ENCODE peak calls at places on chromosomes 11 and 22, in seven cellular contexts. J, D, P, O, G, V and E are unnamed samples.

GRCh38 chr11:119643212-119643877 is 85.7 kb downstream of the NECTIN1 start:
- DNase-seq in G (no peak), J (no peak), V (no peak), D (no peak), P (no peak), O (no peak), E (no peak)

GRCh38 chr11:45188127-45188526 is 41.7 kb downstream of the PRDM11 start:
- DNase-seq in D (no peak), J (no peak), V (no peak), P (no peak), O (no peak), G (no peak), E (no peak)

GRCh38 chr11:96197801-96198465 is 145.1 kb downstream of the MAML2 start:
- DNase-seq in P (no peak), V (no peak), J (no peak), G (no peak), O (no peak), D (no peak), E (no peak)

GRCh38 chr22:45831394-45831793 is 145.6 kb downstream of the WNT7B start:
- DNase-seq in V (no peak), J (no peak), G (peak; percentile 28), D (no peak), P (peak; percentile 38), O (no peak), E (no peak)

GRCh38 chr11:75288846-75289760 is 48.5 kb downstream of the TPBGL start:
- DNase-seq in O (no peak), P (no peak), V (no peak), D (no peak), J (no peak), G (no peak), E (no peak)

GRCh38 chr11:65776196-65776595 is 4.6 kb downstream of the AP5B1 start:
- DNase-seq in D (no peak), P (peak; percentile 8), V (peak; percentile 64), G (no peak), J (peak; percentile 60), O (no peak), E (no peak)

GRCh38 chr11:45982656-45983470 is 60.4 kb downstream of the LARGE2 start:
- DNase-seq in O (no peak), D (no peak), G (peak; percentile 11), V (peak; percentile 67), P (peak; percentile 88), J (no peak), E (no peak)

GRCh38 chr11:88122956-88123355 is 52.3 kb downstream of the RAB38 start:
- DNase-seq in G (no peak), D (no peak), O (no peak), J (no peak), V (no peak), P (no peak), E (no peak)

GRCh38 chr11:45857834-45858492 is 10.7 kb downstream of the CRY2 start:
- DNase-seq in J (peak; percentile 82), D (no peak), V (peak; percentile 86), O (no peak), P (peak; percentile 84), G (no peak), E (no peak)

GRCh38 chr11:850777-851762 is 8.4 kb downstream of the TSPAN4 start:
- DNase-seq in P (no peak), J (no peak), O (no peak), V (no peak), G (no peak), D (no peak), E (no peak)

GRCh38 chr11:19573666-19574065 is 139.0 kb upstream of the NAV2 start:
- DNase-seq in P (no peak), G (no peak), V (no peak), O (no peak), J (no peak), D (no peak), E (no peak)

GRCh38 chr11:57417056-57417455 is 9.9 kb downstream of the SLC43A3 start:
- DNase-seq in G (no peak), V (no peak), J (no peak), P (peak; percentile 48), O (no peak), D (no peak), E (no peak)

GRCh38 chr11:28195449-28195848 is 87.3 kb downstream of the METTL15 start:
- DNase-seq in V (no peak), O (no peak), G (no peak), P (peak; percentile 10), D (no peak), J (no peak), E (no peak)

GRCh38 chr11:76140912-76141574 is 65.3 kb downstream of the WNT11 start:
- DNase-seq in G (no peak), D (no peak), V (no peak), J (no peak), P (no peak), O (no peak), E (no peak)

GRCh38 chr11:45859661-45860140 is 12.4 kb downstream of the CRY2 start:
- DNase-seq in D (no peak), P (peak; percentile 99), V (peak; percentile 98), G (no peak), J (peak; percentile 96), O (no peak), E (no peak)

GRCh38 chr11:27722117-27722844 is 22.0 kb upstream of the BDNF start:
- DNase-seq in D (no peak), P (peak; percentile 68), O (no peak), J (no peak), G (no peak), V (no peak), E (no peak)

GRCh38 chr11:9577551-9577950 is 4.1 kb downstream of the WEE1 start:
- DNase-seq in G (no peak), V (no peak), O (peak; percentile 43), D (no peak), J (no peak), P (peak; percentile 58), E (no peak)

GRCh38 chr11:111419641-111420327 is 40.7 kb upstream of the POU2AF1 start:
- DNase-seq in V (no peak), G (no peak), D (no peak), J (peak; percentile 90), P (no peak), O (no peak), E (no peak)

GRCh38 chr11:28383471-28383870 is 275.3 kb downstream of the METTL15 start:
- DNase-seq in O (no peak), G (no peak), V (no peak), P (peak; percentile 62), J (no peak), D (no peak), E (no peak)

GRCh38 chr22:17846326-17846992 is 72.2 kb upstream of the BID start:
- DNase-seq in V (peak; percentile 59), J (no peak), G (no peak), O (no peak), P (no peak), D (no peak), E (no peak)

GRCh38 chr22:17844150-17844549 is 69.9 kb upstream of the BID start:
- DNase-seq in D (no peak), V (no peak), O (no peak), J (no peak), P (no peak), G (no peak), E (no peak)

GRCh38 chr22:17845340-17845739 is 71.1 kb upstream of the BID start:
- DNase-seq in G (no peak), D (no peak), P (no peak), J (no peak), V (no peak), O (no peak), E (no peak)

GRCh38 chr22:17847360-17848078 is 73.2 kb upstream of the BID start:
- DNase-seq in J (no peak), O (no peak), P (no peak), V (peak; percentile 65), G (no peak), D (no peak), E (no peak)

GRCh38 chr22:17845790-17846189 is 71.5 kb upstream of the BID start:
- DNase-seq in J (no peak), P (no peak), G (no peak), D (no peak), V (peak; percentile 67), O (no peak), E (no peak)
- H3K4me3 ChIP-seq in J (no peak overlapping the region), P (no peak overlapping the region), G (no peak overlapping the region), D (no peak overlapping the region), V (no peak overlapping the region), O (no peak overlapping the region), E (no peak overlapping the region)

DNA sequence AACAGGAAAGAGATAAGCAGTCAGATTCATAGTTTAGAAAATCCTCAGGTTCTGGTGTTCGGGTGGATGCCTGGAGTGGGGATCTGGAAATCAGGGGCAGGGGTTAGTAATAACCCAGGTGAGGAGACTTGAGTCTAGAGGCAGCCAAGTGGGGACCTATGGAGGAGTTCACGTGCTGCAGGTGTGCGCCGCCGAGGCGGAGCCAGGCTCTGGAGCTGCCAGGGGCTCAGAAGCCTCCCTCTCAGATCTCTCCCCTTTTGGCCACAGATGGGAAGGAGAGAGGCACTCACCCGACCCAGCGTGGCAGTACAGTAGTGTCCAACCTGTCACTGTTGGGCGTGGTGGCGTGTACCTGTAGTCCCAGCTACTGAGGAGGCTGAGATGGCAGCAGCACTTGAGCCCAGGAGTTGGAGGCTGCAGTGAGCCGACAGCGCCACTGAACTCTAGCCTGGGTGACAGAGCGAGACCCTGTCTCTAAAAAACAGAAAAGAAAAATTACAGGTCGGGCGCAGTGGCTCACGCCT is 27.5 kb downstream of the TXN2 start:
- DNase-seq in D (no peak), P (no peak), J (no peak), G (no peak), V (no peak), O (no peak), E (no peak)
- H3K4me3 ChIP-seq in D (peak overlapping the region; percentile 20), P (no peak overlapping the region), J (no peak overlapping the region), G (no peak overlapping the region), V (no peak overlapping the region), O (no peak overlapping the region), E (no peak overlapping the region)

GRCh38 chr11:114111369-114112042 is 52.0 kb downstream of the ZBTB16 start:
- DNase-seq in D (no peak), V (peak; percentile 52), P (no peak), O (no peak), G (no peak), J (no peak), E (no peak)

GRCh38 chr11:114110123-114110522 is 50.6 kb downstream of the ZBTB16 start:
- DNase-seq in G (no peak), P (no peak), V (peak; percentile 40), J (no peak), O (no peak), D (no peak), E (no peak)

GRCh38 chr11:114108501-114109205 is 49.1 kb downstream of the ZBTB16 start:
- DNase-seq in O (no peak), G (no peak), D (no peak), J (no peak), P (no peak), V (peak; percentile 50), E (no peak)

GRCh38 chr11:114110948-114111347 is 51.4 kb downstream of the ZBTB16 start:
- DNase-seq in D (no peak), J (peak; percentile 69), O (no peak), P (no peak), V (peak; percentile 65), G (no peak), E (no peak)

GRCh38 chr11:114109206-114110090 is 49.9 kb downstream of the ZBTB16 start:
- DNase-seq in D (no peak), V (peak; percentile 46), P (no peak), J (no peak), O (no peak), G (no peak), E (no peak)
- H3K4me3 ChIP-seq in D (no peak overlapping the region), V (no peak overlapping the region), P (no peak overlapping the region), J (no peak overlapping the region), O (no peak overlapping the region), G (no peak overlapping the region), E (no peak overlapping the region)

GRCh38 chr22:33302049-33302545 is 243.9 kb upstream of the SYN3 start:
- DNase-seq in D (peak; percentile 3), V (peak; percentile 94), J (peak; percentile 78), O (no peak), P (peak; percentile 60), G (peak; percentile 70), E (peak; percentile 32)
- H3K4me3 ChIP-seq in D (no peak overlapping the region), V (peak overlapping the region; percentile 25), J (no peak overlapping the region), O (no peak overlapping the region), P (no peak overlapping the region), G (no peak overlapping the region), E (no peak overlapping the region)